ENCODE peak calls at places on chromosomes 6 and 20, in seven cellular contexts. One of them, this sample, is unnamed.

GRCh38 chr6:329888-330691 is 37.8 kb downstream of the DUSP22 start:
- DNase-seq in HCT116: no peak
- DNase-seq in progenitor cell of endocrine pancreas: no peak
- DNase-seq in ovary: no peak
- DNase-seq in astrocyte of the spinal cord: peak; percentile 27
- DNase-seq in KBM-7: peak; percentile 79
- DNase-seq in ACHN: no peak
- DNase-seq in this sample: peak; percentile 78

GRCh38 chr20:63186528-63187316 is 29.2 kb downstream of the YTHDF1 start:
- DNase-seq in HCT116: peak; percentile 40
- DNase-seq in progenitor cell of endocrine pancreas: no peak
- DNase-seq in ovary: no peak
- DNase-seq in astrocyte of the spinal cord: no peak
- DNase-seq in KBM-7: no peak
- DNase-seq in ACHN: peak; percentile 16
- DNase-seq in this sample: no peak

GRCh38 chr6:30884521-30885480 is 482 bp downstream of the DDR1 start:
- DNase-seq in HCT116: no peak
- DNase-seq in progenitor cell of endocrine pancreas: no peak
- DNase-seq in ovary: peak; percentile 67
- DNase-seq in astrocyte of the spinal cord: peak; percentile 34
- DNase-seq in KBM-7: no peak
- DNase-seq in ACHN: peak; percentile 43
- DNase-seq in this sample: peak; percentile 80

GRCh38 chr20:63574829-63575720 is 1.0 kb upstream of the HELZ2 start:
- DNase-seq in HCT116: no peak
- DNase-seq in progenitor cell of endocrine pancreas: no peak
- DNase-seq in ovary: no peak
- DNase-seq in astrocyte of the spinal cord: no peak
- DNase-seq in KBM-7: no peak
- DNase-seq in ACHN: no peak
- DNase-seq in this sample: no peak

GRCh38 chr6:20362623-20363022 is 39.1 kb upstream of the E2F3 start:
- DNase-seq in HCT116: no peak
- DNase-seq in progenitor cell of endocrine pancreas: no peak
- DNase-seq in ovary: no peak
- DNase-seq in astrocyte of the spinal cord: no peak
- DNase-seq in KBM-7: no peak
- DNase-seq in ACHN: no peak
- DNase-seq in this sample: no peak

GRCh38 chr6:40912158-40912946 is 126.7 kb downstream of the UNC5CL start:
- DNase-seq in HCT116: no peak
- DNase-seq in progenitor cell of endocrine pancreas: no peak
- DNase-seq in ovary: peak; percentile 42
- DNase-seq in astrocyte of the spinal cord: no peak
- DNase-seq in KBM-7: peak; percentile 67
- DNase-seq in ACHN: peak; percentile 23
- DNase-seq in this sample: no peak

GRCh38 chr6:29769336-29769735 is 46.1 kb downstream of the HLA-F start:
- DNase-seq in HCT116: no peak
- DNase-seq in progenitor cell of endocrine pancreas: no peak
- DNase-seq in ovary: no peak
- DNase-seq in astrocyte of the spinal cord: no peak
- DNase-seq in KBM-7: no peak
- DNase-seq in ACHN: no peak
- DNase-seq in this sample: no peak

GRCh38 chr20:57440678-57441509 is 49.7 kb downstream of the RBM38 start:
- DNase-seq in HCT116: no peak
- DNase-seq in progenitor cell of endocrine pancreas: no peak
- DNase-seq in ovary: peak; percentile 85
- DNase-seq in astrocyte of the spinal cord: peak; percentile 20
- DNase-seq in KBM-7: no peak
- DNase-seq in ACHN: no peak
- DNase-seq in this sample: peak; percentile 97

GRCh38 chr6:137094411-137095008 is 49.7 kb upstream of the IL20RA start:
- DNase-seq in HCT116: peak; percentile 56
- DNase-seq in progenitor cell of endocrine pancreas: no peak
- DNase-seq in ovary: peak; percentile 25
- DNase-seq in astrocyte of the spinal cord: peak; percentile 77
- DNase-seq in KBM-7: peak; percentile 79
- DNase-seq in ACHN: peak; percentile 48
- DNase-seq in this sample: peak; percentile 75

GRCh38 chr6:131212024-131212423 is 76.8 kb downstream of the AKAP7 start:
- DNase-seq in HCT116: no peak
- DNase-seq in progenitor cell of endocrine pancreas: no peak
- DNase-seq in ovary: no peak
- DNase-seq in astrocyte of the spinal cord: no peak
- DNase-seq in KBM-7: no peak
- DNase-seq in ACHN: no peak
- DNase-seq in this sample: no peak

GRCh38 chr6:33620584-33621395 is at the start of gene ITPR3:
- DNase-seq in HCT116: peak; percentile 37
- DNase-seq in progenitor cell of endocrine pancreas: no peak
- DNase-seq in ovary: peak; percentile 48
- DNase-seq in astrocyte of the spinal cord: peak; percentile 46
- DNase-seq in KBM-7: peak; percentile 61
- DNase-seq in ACHN: peak; percentile 77
- DNase-seq in this sample: peak; percentile 80

GRCh38 chr6:128135325-128135724 is 234.5 kb upstream of the THEMIS start:
- DNase-seq in HCT116: no peak
- DNase-seq in progenitor cell of endocrine pancreas: no peak
- DNase-seq in ovary: no peak
- DNase-seq in astrocyte of the spinal cord: no peak
- DNase-seq in KBM-7: no peak
- DNase-seq in ACHN: no peak
- DNase-seq in this sample: no peak

GRCh38 chr6:128598561-128598960 is 78.2 kb upstream of the PTPRK start:
- DNase-seq in HCT116: peak; percentile 8
- DNase-seq in progenitor cell of endocrine pancreas: no peak
- DNase-seq in ovary: no peak
- DNase-seq in astrocyte of the spinal cord: no peak
- DNase-seq in KBM-7: no peak
- DNase-seq in ACHN: no peak
- DNase-seq in this sample: no peak

GRCh38 chr6:56650191-56650590 is 7.5 kb upstream of the DST start:
- DNase-seq in HCT116: no peak
- DNase-seq in progenitor cell of endocrine pancreas: no peak
- DNase-seq in ovary: no peak
- DNase-seq in astrocyte of the spinal cord: no peak
- DNase-seq in KBM-7: no peak
- DNase-seq in ACHN: no peak
- DNase-seq in this sample: no peak

GRCh38 chr20:49697071-49697470 is 16.6 kb downstream of the B4GALT5 start:
- DNase-seq in HCT116: no peak
- DNase-seq in progenitor cell of endocrine pancreas: no peak
- DNase-seq in ovary: no peak
- DNase-seq in astrocyte of the spinal cord: no peak
- DNase-seq in KBM-7: no peak
- DNase-seq in ACHN: no peak
- DNase-seq in this sample: no peak

GRCh38 chr6:132133734-132134490 is 182.7 kb upstream of the CCN2 start:
- DNase-seq in HCT116: no peak
- DNase-seq in progenitor cell of endocrine pancreas: no peak
- DNase-seq in ovary: no peak
- DNase-seq in astrocyte of the spinal cord: peak; percentile 44
- DNase-seq in KBM-7: no peak
- DNase-seq in ACHN: no peak
- DNase-seq in this sample: peak; percentile 64

GRCh38 chr6:20416567-20417345 is 15.1 kb downstream of the E2F3 start:
- DNase-seq in HCT116: no peak
- DNase-seq in progenitor cell of endocrine pancreas: no peak
- DNase-seq in ovary: no peak
- DNase-seq in astrocyte of the spinal cord: no peak
- DNase-seq in KBM-7: peak; percentile 30
- DNase-seq in ACHN: no peak
- DNase-seq in this sample: no peak

GRCh38 chr6:15661815-15662245 is 998 bp downstream of the DTNBP1 start:
- DNase-seq in HCT116: no peak
- DNase-seq in progenitor cell of endocrine pancreas: peak; percentile 12
- DNase-seq in ovary: no peak
- DNase-seq in astrocyte of the spinal cord: no peak
- DNase-seq in KBM-7: no peak
- DNase-seq in ACHN: no peak
- DNase-seq in this sample: no peak

GRCh38 chr6:9520417-9521151 is 894.3 kb downstream of the TFAP2A start:
- DNase-seq in HCT116: peak; percentile 35
- DNase-seq in progenitor cell of endocrine pancreas: no peak
- DNase-seq in ovary: no peak
- DNase-seq in astrocyte of the spinal cord: peak; percentile 88
- DNase-seq in KBM-7: no peak
- DNase-seq in ACHN: peak; percentile 80
- DNase-seq in this sample: no peak

GRCh38 chr6:116482780-116483179 is 21.6 kb downstream of the CALHM6 start:
- DNase-seq in HCT116: no peak
- DNase-seq in progenitor cell of endocrine pancreas: no peak
- DNase-seq in ovary: no peak
- DNase-seq in astrocyte of the spinal cord: no peak
- DNase-seq in KBM-7: no peak
- DNase-seq in ACHN: no peak
- DNase-seq in this sample: no peak

This sample was measured in sigmoid colon.